ENCODE peak calls at places on chromosomes 12 and 14, in eight cellular contexts. L is neural progenitor cell, G is HFF-Myc, J is bronchial epithelial cell, M is T-helper 17 cell, Z is NCI-H69, A is AG09319, O is GM23248. C is an unnamed sample.

GRCh38 chr14:24339284-24340151 is at the start of gene RIPK3:
- DNase-seq in L (peak), G (no peak), J (peak), M (peak), Z (no peak), A (no peak), O (peak), C (peak)

GRCh38 chr12:46609281-46609623 is 216.5 kb downstream of the SLC38A4 start:
- DNase-seq in L (no peak), G (no peak), J (no peak), M (no peak), Z (peak), A (no peak), O (no peak), C (no peak)

GRCh38 chr12:62435337-62436163 is 31.1 kb upstream of the MON2 start:
- DNase-seq in L (peak), G (peak), J (peak), M (no peak), Z (peak), A (peak), O (peak), C (peak)

GRCh38 chr14:105123266-105123665 is 45.3 kb downstream of the JAG2 start:
- DNase-seq in L (no peak), G (no peak), J (no peak), M (no peak), Z (no peak), A (no peak), O (no peak), C (no peak)

GRCh38 chr14:58808828-58809227 is 171.1 kb downstream of the DACT1 start:
- DNase-seq in L (no peak), G (no peak), J (peak), M (no peak), Z (peak), A (peak), O (peak), C (peak)

GRCh38 chr12:6508087-6508486 is 14.2 kb downstream of the NCAPD2 start:
- DNase-seq in L (no peak), G (no peak), J (no peak), M (no peak), Z (no peak), A (no peak), O (no peak), C (no peak)

GRCh38 chr14:90642239-90642717 is 174.0 kb downstream of the TTC7B start:
- DNase-seq in L (peak), G (no peak), J (no peak), M (no peak), Z (no peak), A (no peak), O (no peak), C (no peak)

GRCh38 chr14:34867199-34867598 is 8.0 kb downstream of the BAZ1A start:
- DNase-seq in L (no peak), G (no peak), J (no peak), M (no peak), Z (no peak), A (no peak), O (no peak), C (no peak)

GRCh38 chr12:97575792-97576191 is 113.2 kb downstream of the RMST start:
- DNase-seq in L (no peak), G (no peak), J (peak), M (no peak), Z (peak), A (no peak), O (no peak), C (peak)

GRCh38 chr12:25054783-25055144 is 105.9 kb upstream of the BCAT1 start:
- DNase-seq in L (no peak), G (no peak), J (peak), M (no peak), Z (peak), A (no peak), O (peak), C (peak)

GRCh38 chr12:110829308-110829707 is 17.5 kb upstream of the CCDC63 start:
- DNase-seq in L (no peak), G (no peak), J (no peak), M (no peak), Z (no peak), A (no peak), O (no peak), C (no peak)

GRCh38 chr12:46404225-46404631 is 31.7 kb upstream of the SLC38A2 start:
- DNase-seq in L (no peak), G (no peak), J (no peak), M (no peak), Z (no peak), A (no peak), O (peak), C (no peak)

GRCh38 chr12:68200854-68201253 is 24.8 kb downstream of the IL26 start:
- DNase-seq in L (no peak), G (no peak), J (no peak), M (no peak), Z (no peak), A (no peak), O (no peak), C (no peak)

GRCh38 chr12:32273712-32274111 is 125.6 kb upstream of the FGD4 start:
- DNase-seq in L (peak), G (no peak), J (no peak), M (no peak), Z (peak), A (no peak), O (no peak), C (no peak)

GRCh38 chr14:44528180-44528579 is 21.1 kb upstream of the FSCB start:
- DNase-seq in L (no peak), G (no peak), J (no peak), M (no peak), Z (no peak), A (no peak), O (no peak), C (no peak)

GRCh38 chr14:100538566-100539318 is 48.5 kb downstream of the BEGAIN start:
- DNase-seq in L (no peak), G (no peak), J (no peak), M (no peak), Z (no peak), A (no peak), O (no peak), C (no peak)

GRCh38 chr14:101077511-101078074 is 174.1 kb upstream of the RTL1 start:
- DNase-seq in L (peak), G (no peak), J (no peak), M (no peak), Z (peak), A (no peak), O (peak), C (peak)

GRCh38 chr12:71455028-71455737 is 15.6 kb downstream of the LGR5 start:
- DNase-seq in L (peak), G (no peak), J (no peak), M (no peak), Z (peak), A (no peak), O (no peak), C (no peak)

GRCh38 chr12:84507914-84508313 is 404.7 kb downstream of the SLC6A15 start:
- DNase-seq in L (no peak), G (peak), J (no peak), M (no peak), Z (peak), A (no peak), O (peak), C (no peak)

GRCh38 chr12:53333289-53333688 is 2.9 kb downstream of the SP7 start:
- DNase-seq in L (no peak), G (no peak), J (no peak), M (no peak), Z (no peak), A (no peak), O (no peak), C (no peak)

GRCh38 chr12:103632554-103633216 is 45.6 kb downstream of the STAB2 start:
- DNase-seq in L (peak), G (peak), J (peak), M (peak), Z (peak), A (peak), O (peak), C (peak)

GRCh38 chr12:45435945-45436710 is 220.2 kb downstream of the ANO6 start:
- DNase-seq in L (peak), G (no peak), J (no peak), M (no peak), Z (no peak), A (peak), O (peak), C (no peak)

GRCh38 chr14:20387577-20387976 is 25.7 kb downstream of the TEP1 start:
- DNase-seq in L (no peak), G (no peak), J (no peak), M (no peak), Z (no peak), A (no peak), O (no peak), C (no peak)

GRCh38 chr12:57627504-57628279 is 5.3 kb downstream of the B4GALNT1 start:
- DNase-seq in L (peak), G (no peak), J (no peak), M (no peak), Z (no peak), A (no peak), O (no peak), C (no peak)